ENCODE peak calls at places on chromosome 1, in ten cellular contexts. One of them, this sample, is unnamed.
A peak's percentile ranks its signal among the peaks of the same experiment; 100 is the strongest.

GRCh38 chr1:205124726-205125125 is 2.9 kb upstream of the RBBP5 start:
- DNase-seq in K562: no peak
- DNase-seq in tibial artery: no peak
- DNase-seq in GM13976: peak; percentile 32
- DNase-seq in iPS-NIHi11: no peak
- DNase-seq in AG10803: no peak
- DNase-seq in cardiac muscle cell: no peak
- DNase-seq in Kasumi-1: no peak
- DNase-seq in stimulated activated CD4-positive, alpha-beta T cell treated with anti-CD3 and anti-CD28 coated beads, Interleukin-4, amount 100 ng/mL, for 24 hours: no peak
- DNase-seq in GDM1: no peak
- DNase-seq in this sample: no peak

GRCh38 chr1:43554444-43554992 is 23.8 kb downstream of the PTPRF start:
- DNase-seq in K562: no peak
- DNase-seq in tibial artery: no peak
- DNase-seq in GM13976: no peak
- DNase-seq in iPS-NIHi11: peak; percentile 56
- DNase-seq in AG10803: peak; percentile 48
- DNase-seq in cardiac muscle cell: peak; percentile 60
- DNase-seq in Kasumi-1: peak; percentile 86
- DNase-seq in stimulated activated CD4-positive, alpha-beta T cell treated with anti-CD3 and anti-CD28 coated beads, Interleukin-4, amount 100 ng/mL, for 24 hours: peak; percentile 9
- DNase-seq in GDM1: no peak
- DNase-seq in this sample: peak; percentile 61

GRCh38 chr1:32447469-32448185 is 17.2 kb upstream of the ZBTB8B start:
- DNase-seq in K562: no peak
- DNase-seq in tibial artery: no peak
- DNase-seq in GM13976: no peak
- DNase-seq in iPS-NIHi11: peak; percentile 46
- DNase-seq in AG10803: peak; percentile 75
- DNase-seq in cardiac muscle cell: peak; percentile 39
- DNase-seq in Kasumi-1: no peak
- DNase-seq in stimulated activated CD4-positive, alpha-beta T cell treated with anti-CD3 and anti-CD28 coated beads, Interleukin-4, amount 100 ng/mL, for 24 hours: no peak
- DNase-seq in GDM1: no peak
- DNase-seq in this sample: peak; percentile 81

GRCh38 chr1:9196129-9197040 is 38.2 kb upstream of the H6PD start:
- DNase-seq in K562: peak; percentile 68
- DNase-seq in tibial artery: peak; percentile 81
- DNase-seq in GM13976: peak; percentile 77
- DNase-seq in iPS-NIHi11: peak; percentile 68
- DNase-seq in AG10803: peak; percentile 92
- DNase-seq in cardiac muscle cell: peak; percentile 78
- DNase-seq in Kasumi-1: peak; percentile 73
- DNase-seq in stimulated activated CD4-positive, alpha-beta T cell treated with anti-CD3 and anti-CD28 coated beads, Interleukin-4, amount 100 ng/mL, for 24 hours: peak; percentile 73
- DNase-seq in GDM1: peak; percentile 49
- DNase-seq in this sample: peak; percentile 67

GRCh38 chr1:20981903-20982695 is 194.6 kb downstream of the EIF4G3 start:
- DNase-seq in K562: no peak
- DNase-seq in tibial artery: no peak
- DNase-seq in GM13976: no peak
- DNase-seq in iPS-NIHi11: no peak
- DNase-seq in AG10803: peak; percentile 37
- DNase-seq in cardiac muscle cell: peak; percentile 15
- DNase-seq in Kasumi-1: peak; percentile 6
- DNase-seq in stimulated activated CD4-positive, alpha-beta T cell treated with anti-CD3 and anti-CD28 coated beads, Interleukin-4, amount 100 ng/mL, for 24 hours: no peak
- DNase-seq in GDM1: no peak
- DNase-seq in this sample: no peak

GRCh38 chr1:41687007-41687406 is 202.5 kb upstream of the EDN2 start:
- DNase-seq in K562: no peak
- DNase-seq in tibial artery: no peak
- DNase-seq in GM13976: peak; percentile 60
- DNase-seq in iPS-NIHi11: no peak
- DNase-seq in AG10803: no peak
- DNase-seq in cardiac muscle cell: no peak
- DNase-seq in Kasumi-1: no peak
- DNase-seq in stimulated activated CD4-positive, alpha-beta T cell treated with anti-CD3 and anti-CD28 coated beads, Interleukin-4, amount 100 ng/mL, for 24 hours: no peak
- DNase-seq in GDM1: no peak
- DNase-seq in this sample: no peak

GRCh38 chr1:176174108-176174507 is 33.0 kb downstream of the COP1 start:
- DNase-seq in K562: no peak
- DNase-seq in tibial artery: no peak
- DNase-seq in GM13976: no peak
- DNase-seq in iPS-NIHi11: no peak
- DNase-seq in AG10803: peak; percentile 28
- DNase-seq in cardiac muscle cell: no peak
- DNase-seq in Kasumi-1: no peak
- DNase-seq in stimulated activated CD4-positive, alpha-beta T cell treated with anti-CD3 and anti-CD28 coated beads, Interleukin-4, amount 100 ng/mL, for 24 hours: no peak
- DNase-seq in GDM1: no peak
- DNase-seq in this sample: no peak

GRCh38 chr1:52556641-52557360 is 3.9 kb upstream of the TUT4 start:
- DNase-seq in K562: no peak
- DNase-seq in tibial artery: no peak
- DNase-seq in GM13976: no peak
- DNase-seq in iPS-NIHi11: no peak
- DNase-seq in AG10803: no peak
- DNase-seq in cardiac muscle cell: no peak
- DNase-seq in Kasumi-1: no peak
- DNase-seq in stimulated activated CD4-positive, alpha-beta T cell treated with anti-CD3 and anti-CD28 coated beads, Interleukin-4, amount 100 ng/mL, for 24 hours: no peak
- DNase-seq in GDM1: no peak
- DNase-seq in this sample: no peak

GRCh38 chr1:224193319-224193966 is 10.4 kb downstream of the DEGS1 start:
- DNase-seq in K562: peak; percentile 10
- DNase-seq in tibial artery: no peak
- DNase-seq in GM13976: no peak
- DNase-seq in iPS-NIHi11: no peak
- DNase-seq in AG10803: no peak
- DNase-seq in cardiac muscle cell: no peak
- DNase-seq in Kasumi-1: no peak
- DNase-seq in stimulated activated CD4-positive, alpha-beta T cell treated with anti-CD3 and anti-CD28 coated beads, Interleukin-4, amount 100 ng/mL, for 24 hours: no peak
- DNase-seq in GDM1: no peak
- DNase-seq in this sample: no peak

GRCh38 chr1:168561989-168562388 is 14.4 kb upstream of the XCL1 start:
- DNase-seq in K562: no peak
- DNase-seq in tibial artery: no peak
- DNase-seq in GM13976: no peak
- DNase-seq in iPS-NIHi11: no peak
- DNase-seq in AG10803: no peak
- DNase-seq in cardiac muscle cell: no peak
- DNase-seq in Kasumi-1: no peak
- DNase-seq in stimulated activated CD4-positive, alpha-beta T cell treated with anti-CD3 and anti-CD28 coated beads, Interleukin-4, amount 100 ng/mL, for 24 hours: no peak
- DNase-seq in GDM1: no peak
- DNase-seq in this sample: no peak

GRCh38 chr1:3492545-3493246 is 38.2 kb downstream of the ARHGEF16 start:
- DNase-seq in K562: no peak
- DNase-seq in tibial artery: no peak
- DNase-seq in GM13976: no peak
- DNase-seq in iPS-NIHi11: no peak
- DNase-seq in AG10803: no peak
- DNase-seq in cardiac muscle cell: no peak
- DNase-seq in Kasumi-1: no peak
- DNase-seq in stimulated activated CD4-positive, alpha-beta T cell treated with anti-CD3 and anti-CD28 coated beads, Interleukin-4, amount 100 ng/mL, for 24 hours: no peak
- DNase-seq in GDM1: no peak
- DNase-seq in this sample: no peak

GRCh38 chr1:235246022-235246948 is 81.7 kb downstream of the ARID4B start:
- DNase-seq in K562: no peak
- DNase-seq in tibial artery: no peak
- DNase-seq in GM13976: no peak
- DNase-seq in iPS-NIHi11: no peak
- DNase-seq in AG10803: no peak
- DNase-seq in cardiac muscle cell: no peak
- DNase-seq in Kasumi-1: peak; percentile 38
- DNase-seq in stimulated activated CD4-positive, alpha-beta T cell treated with anti-CD3 and anti-CD28 coated beads, Interleukin-4, amount 100 ng/mL, for 24 hours: no peak
- DNase-seq in GDM1: no peak
- DNase-seq in this sample: no peak

GRCh38 chr1:37691497-37692077 is 729 bp upstream of the CDCA8 start:
- DNase-seq in K562: peak; percentile 65
- DNase-seq in tibial artery: peak; percentile 30
- DNase-seq in GM13976: peak; percentile 49
- DNase-seq in iPS-NIHi11: no peak
- DNase-seq in AG10803: peak; percentile 69
- DNase-seq in cardiac muscle cell: peak; percentile 50
- DNase-seq in Kasumi-1: peak; percentile 18
- DNase-seq in stimulated activated CD4-positive, alpha-beta T cell treated with anti-CD3 and anti-CD28 coated beads, Interleukin-4, amount 100 ng/mL, for 24 hours: peak; percentile 19
- DNase-seq in GDM1: no peak
- DNase-seq in this sample: peak; percentile 41

GRCh38 chr1:182392045-182393028 is 747 bp upstream of the GLUL start:
- DNase-seq in K562: no peak
- DNase-seq in tibial artery: peak; percentile 68
- DNase-seq in GM13976: no peak
- DNase-seq in iPS-NIHi11: no peak
- DNase-seq in AG10803: peak; percentile 43
- DNase-seq in cardiac muscle cell: no peak
- DNase-seq in Kasumi-1: peak; percentile 83
- DNase-seq in stimulated activated CD4-positive, alpha-beta T cell treated with anti-CD3 and anti-CD28 coated beads, Interleukin-4, amount 100 ng/mL, for 24 hours: peak; percentile 8
- DNase-seq in GDM1: peak; percentile 70
- DNase-seq in this sample: no peak

GRCh38 chr1:213055767-213056166 is 4.7 kb downstream of the RPS6KC1 start:
- DNase-seq in K562: no peak
- DNase-seq in tibial artery: no peak
- DNase-seq in GM13976: no peak
- DNase-seq in iPS-NIHi11: no peak
- DNase-seq in AG10803: no peak
- DNase-seq in cardiac muscle cell: no peak
- DNase-seq in Kasumi-1: no peak
- DNase-seq in stimulated activated CD4-positive, alpha-beta T cell treated with anti-CD3 and anti-CD28 coated beads, Interleukin-4, amount 100 ng/mL, for 24 hours: no peak
- DNase-seq in GDM1: no peak
- DNase-seq in this sample: no peak

GRCh38 chr1:234842726-234843641 is 233.0 kb upstream of the IRF2BP2 start:
- DNase-seq in K562: peak; percentile 47
- DNase-seq in tibial artery: no peak
- DNase-seq in GM13976: peak; percentile 69
- DNase-seq in iPS-NIHi11: no peak
- DNase-seq in AG10803: peak; percentile 21
- DNase-seq in cardiac muscle cell: peak; percentile 12
- DNase-seq in Kasumi-1: no peak
- DNase-seq in stimulated activated CD4-positive, alpha-beta T cell treated with anti-CD3 and anti-CD28 coated beads, Interleukin-4, amount 100 ng/mL, for 24 hours: peak; percentile 89
- DNase-seq in GDM1: no peak
- DNase-seq in this sample: no peak

GRCh38 chr1:47934243-47934805 is 62.9 kb downstream of the TRABD2B start:
- DNase-seq in K562: no peak
- DNase-seq in tibial artery: peak; percentile 94
- DNase-seq in GM13976: no peak
- DNase-seq in iPS-NIHi11: peak; percentile 61
- DNase-seq in AG10803: peak; percentile 75
- DNase-seq in cardiac muscle cell: no peak
- DNase-seq in Kasumi-1: no peak
- DNase-seq in stimulated activated CD4-positive, alpha-beta T cell treated with anti-CD3 and anti-CD28 coated beads, Interleukin-4, amount 100 ng/mL, for 24 hours: no peak
- DNase-seq in GDM1: no peak
- DNase-seq in this sample: peak; percentile 41

GRCh38 chr1:168709896-168710305 is 19.1 kb downstream of the DPT start:
- DNase-seq in K562: no peak
- DNase-seq in tibial artery: no peak
- DNase-seq in GM13976: no peak
- DNase-seq in iPS-NIHi11: no peak
- DNase-seq in AG10803: peak; percentile 89
- DNase-seq in cardiac muscle cell: no peak
- DNase-seq in Kasumi-1: no peak
- DNase-seq in stimulated activated CD4-positive, alpha-beta T cell treated with anti-CD3 and anti-CD28 coated beads, Interleukin-4, amount 100 ng/mL, for 24 hours: no peak
- DNase-seq in GDM1: no peak
- DNase-seq in this sample: no peak

GRCh38 chr1:157969693-157970485 is 23.6 kb upstream of the KIRREL1 start:
- DNase-seq in K562: peak; percentile 55
- DNase-seq in tibial artery: peak; percentile 64
- DNase-seq in GM13976: peak; percentile 29
- DNase-seq in iPS-NIHi11: peak; percentile 71
- DNase-seq in AG10803: peak; percentile 82
- DNase-seq in cardiac muscle cell: peak; percentile 61
- DNase-seq in Kasumi-1: peak; percentile 15
- DNase-seq in stimulated activated CD4-positive, alpha-beta T cell treated with anti-CD3 and anti-CD28 coated beads, Interleukin-4, amount 100 ng/mL, for 24 hours: no peak
- DNase-seq in GDM1: peak; percentile 22
- DNase-seq in this sample: peak; percentile 62

GRCh38 chr1:201530741-201531521 is 8.0 kb upstream of the NAV1 start:
- DNase-seq in K562: peak; percentile 76
- DNase-seq in tibial artery: peak; percentile 92
- DNase-seq in GM13976: peak; percentile 76
- DNase-seq in iPS-NIHi11: peak; percentile 85
- DNase-seq in AG10803: peak; percentile 94
- DNase-seq in cardiac muscle cell: peak; percentile 81
- DNase-seq in Kasumi-1: peak; percentile 85
- DNase-seq in stimulated activated CD4-positive, alpha-beta T cell treated with anti-CD3 and anti-CD28 coated beads, Interleukin-4, amount 100 ng/mL, for 24 hours: peak; percentile 33
- DNase-seq in GDM1: peak; percentile 66
- DNase-seq in this sample: peak; percentile 88

This sample was measured in H9.